ENCODE peak calls at places on chromosome 10, in nine cellular contexts. R, A, S, F, G, K, Z, U and H are unnamed samples.

GRCh38 chr10:3066317-3066931 is 924 bp upstream of the PFKP start:
- DNase-seq in S (no peak), Z (no peak), U (peak; percentile 41), G (no peak), K (no peak), R (no peak), A (no peak), F (no peak), H (no peak)

GRCh38 chr10:116168329-116168728 is 104.7 kb downstream of the GFRA1 start:
- DNase-seq in K (no peak), R (no peak), G (no peak), F (no peak), U (no peak), A (no peak), Z (no peak), S (no peak), H (no peak)

GRCh38 chr10:105875050-105875449 is 1234.0 kb downstream of the SORCS3 start:
- DNase-seq in K (no peak), S (no peak), R (no peak), G (peak; percentile 37), F (no peak), U (no peak), A (no peak), Z (no peak), H (no peak)

GRCh38 chr10:90317172-90317571 is 540.7 kb downstream of the HTR7 start:
- DNase-seq in A (no peak), F (no peak), S (no peak), G (no peak), K (no peak), Z (no peak), R (no peak), U (no peak), H (no peak)

GRCh38 chr10:113616244-113617074 is 47.4 kb downstream of the NRAP start:
- DNase-seq in G (no peak), K (no peak), S (no peak), U (no peak), F (no peak), Z (no peak), R (peak; percentile 2), A (no peak), H (no peak)

GRCh38 chr10:116694927-116695268 is 47.5 kb downstream of the HSPA12A start:
- DNase-seq in Z (no peak), A (no peak), S (no peak), U (no peak), G (no peak), F (no peak), K (no peak), R (no peak), H (no peak)

GRCh38 chr10:31754803-31755624 is 173.6 kb downstream of the ARHGAP12 start:
- DNase-seq in U (no peak), K (no peak), G (peak; percentile 63), R (no peak), A (no peak), Z (no peak), S (no peak), F (no peak), H (no peak)

GRCh38 chr10:24331457-24331856 is 122.5 kb downstream of the KIAA1217 start:
- DNase-seq in S (no peak), R (peak; percentile 90), Z (peak; percentile 90), U (peak; percentile 61), G (no peak), K (no peak), A (no peak), F (peak; percentile 94), H (peak; percentile 72)

GRCh38 chr10:91312031-91312733 is 91.7 kb downstream of the PCGF5 start:
- DNase-seq in K (no peak), G (no peak), R (peak; percentile 51), Z (no peak), A (no peak), U (no peak), F (no peak), S (no peak), H (no peak)

GRCh38 chr10:58593008-58593407 is 80.3 kb downstream of the BICC1 start:
- DNase-seq in K (no peak), R (no peak), U (no peak), F (no peak), A (no peak), S (no peak), Z (no peak), G (no peak), H (no peak)

GRCh38 chr10:94416896-94417295 is 14.6 kb downstream of the TBC1D12 start:
- DNase-seq in S (no peak), A (no peak), R (no peak), U (no peak), F (no peak), Z (no peak), G (no peak), K (no peak), H (no peak)

GRCh38 chr10:27620425-27621397 is 116.6 kb downstream of the RAB18 start:
- DNase-seq in R (peak; percentile 7), Z (peak; percentile 6), F (peak; percentile 7), A (no peak), S (no peak), G (no peak), U (no peak), K (no peak), H (no peak)

GRCh38 chr10:132974886-132975881 is 32.8 kb upstream of the CFAP46 start:
- DNase-seq in Z (peak; percentile 71), U (no peak), K (no peak), G (no peak), A (no peak), S (no peak), R (peak; percentile 74), F (peak; percentile 74), H (peak; percentile 36)